ENCODE peak calls at places on chromosomes 7 and 10, in five cellular contexts. A is left ventricle myocardium inferior; R is CD8-positive, alpha-beta memory T cell; W is small intestine; Y is heart left ventricle. U is an unnamed sample.

GRCh38 chr7:6650521-6651011 is 13.4 kb downstream of the ZNF316 start:
- DNase-seq in W (no peak), A (no peak), Y (no peak), R (peak; percentile 17), U (no peak)

GRCh38 chr7:51702673-51703072 is 386.1 kb upstream of the COBL start:
- DNase-seq in R (no peak), A (no peak), W (no peak), Y (no peak), U (no peak)

GRCh38 chr7:496528-497295 is 22.9 kb downstream of the PDGFA start:
- DNase-seq in Y (no peak), A (peak; percentile 9), W (no peak), R (peak; percentile 35), U (peak; percentile 91)

GRCh38 chr7:150370612-150371071 is 2.0 kb downstream of the REPIN1 start:
- DNase-seq in W (no peak), A (no peak), R (no peak), Y (no peak), U (no peak)

GRCh38 chr7:143979359-143979758 is 20.8 kb upstream of the OR6B1 start:
- DNase-seq in W (no peak), A (no peak), Y (no peak), R (no peak), U (peak; percentile 50)

GRCh38 chr7:132488634-132489302 is 87.5 kb downstream of the PLXNA4 start:
- DNase-seq in R (no peak), W (no peak), A (no peak), Y (no peak), U (no peak)

GRCh38 chr7:25405736-25406135 is 177.4 kb upstream of the NPVF start:
- DNase-seq in A (no peak), W (no peak), Y (no peak), R (no peak), U (no peak)

GRCh38 chr7:16891338-16891737 is 9.6 kb upstream of the AGR3 start:
- DNase-seq in R (no peak), A (no peak), Y (no peak), W (peak; percentile 89), U (peak; percentile 14)

GRCh38 chr10:91575044-91575610 is 57.7 kb downstream of the PPP1R3C start:
- DNase-seq in R (no peak), A (no peak), W (no peak), Y (no peak), U (no peak)

GRCh38 chr10:126090911-126091728 is 194.8 kb downstream of the FANK1 start:
- DNase-seq in Y (no peak), R (no peak), A (no peak), W (no peak), U (peak; percentile 94)

GRCh38 chr7:46291064-46291463 is 370.0 kb upstream of the IGFBP3 start:
- DNase-seq in W (no peak), A (no peak), R (no peak), Y (no peak), U (peak; percentile 92)

GRCh38 chr7:46352335-46352954 is 431.4 kb upstream of the IGFBP3 start:
- DNase-seq in W (peak; percentile 44), R (no peak), A (no peak), Y (peak; percentile 23), U (peak; percentile 60)

GRCh38 chr10:17029581-17030271 is 99.9 kb downstream of the CUBN start:
- DNase-seq in Y (peak; percentile 80), W (peak; percentile 50), R (peak; percentile 82), A (peak; percentile 73), U (peak; percentile 57)

GRCh38 chr7:29483219-29484104 is 80.2 kb upstream of the PRR15 start:
- DNase-seq in W (peak; percentile 47), A (peak; percentile 32), Y (no peak), R (no peak), U (no peak)

GRCh38 chr7:108973075-108973474 is 403.4 kb downstream of the DNAJB9 start:
- DNase-seq in A (no peak), Y (no peak), W (no peak), R (no peak), U (no peak)

GRCh38 chr7:45917658-45918057 is 3.4 kb downstream of the IGFBP3 start:
- DNase-seq in A (peak; percentile 82), Y (peak; percentile 84), R (peak; percentile 78), W (peak; percentile 56), U (peak; percentile 32)

GRCh38 chr7:44735403-44736165 is 13.1 kb upstream of the ZMIZ2 start:
- DNase-seq in A (no peak), Y (no peak), R (peak; percentile 54), W (no peak), U (peak; percentile 97)

GRCh38 chr7:79182283-79182682 is 271.2 kb downstream of the MAGI2 start:
- DNase-seq in A (no peak), W (no peak), R (no peak), Y (no peak), U (peak; percentile 61)

DNA sequence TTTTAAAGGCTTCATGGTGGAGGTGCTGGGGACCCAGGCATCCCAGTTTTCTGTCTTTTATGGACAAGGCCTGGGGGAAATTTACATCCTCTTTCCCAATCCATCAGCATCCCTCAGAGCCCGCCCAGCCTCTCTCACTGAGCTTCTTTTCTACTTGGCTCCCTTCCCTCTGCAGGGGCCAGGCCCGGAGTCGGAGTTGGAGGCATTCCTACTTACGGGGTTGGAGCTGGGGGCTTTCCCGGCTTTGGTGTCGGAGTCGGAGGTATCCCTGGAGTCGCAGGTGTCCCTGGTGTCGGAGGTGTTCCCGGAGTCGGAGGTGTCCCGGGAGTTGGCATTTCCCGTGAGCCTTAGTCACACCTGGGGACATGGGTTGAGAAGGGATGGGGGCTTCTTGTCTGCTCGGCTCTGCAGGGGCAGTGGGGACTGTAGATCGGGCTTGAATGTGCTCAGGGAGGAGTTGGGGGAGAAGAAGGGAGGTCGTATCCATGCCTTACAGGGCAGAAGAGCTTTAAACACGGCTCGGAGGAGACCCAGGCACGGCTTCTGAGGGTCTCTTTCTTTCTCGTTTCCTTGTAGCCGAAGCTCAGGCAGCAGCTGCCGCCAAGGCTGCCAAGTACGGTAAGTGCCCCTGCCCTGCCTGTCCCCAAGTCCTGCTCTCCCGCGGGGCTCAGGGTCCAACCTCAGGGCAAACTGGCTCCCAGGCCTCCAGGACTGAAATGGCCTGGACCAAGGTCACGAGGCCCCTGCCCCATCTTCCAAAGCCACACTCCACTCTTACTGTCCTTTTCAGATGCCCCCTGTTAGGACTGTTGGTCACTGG is 27.3 kb upstream of the LIMK1 start:
- DNase-seq in Y (no peak), A (no peak), W (no peak), R (no peak), U (no peak)
- H3K27me3 ChIP-seq in Y (no peaks in the 10 kb centered on the region), A (peaks cover 2% of the 10 kb centered on the region), W (no peaks in the 10 kb centered on the region), R (no peaks in the 10 kb centered on the region), U (peaks cover 57% of the 10 kb centered on the region)

GRCh38 chr7:157855016-157855415 is 518.2 kb downstream of the DNAJB6 start:
- DNase-seq in A (no peak), R (no peak), Y (no peak), W (no peak), U (no peak)

GRCh38 chr7:157856873-157857577 is 520.2 kb downstream of the DNAJB6 start:
- DNase-seq in W (no peak), R (no peak), A (peak; percentile 13), Y (no peak), U (no peak)

GRCh38 chr7:157853789-157854065 is 516.9 kb downstream of the DNAJB6 start:
- DNase-seq in R (no peak), W (no peak), Y (no peak), A (no peak), U (no peak)

GRCh38 chr7:157854066-157854891 is 517.5 kb downstream of the DNAJB6 start:
- DNase-seq in A (peak; percentile 62), W (peak; percentile 67), Y (peak; percentile 66), R (no peak), U (no peak)

DNA sequence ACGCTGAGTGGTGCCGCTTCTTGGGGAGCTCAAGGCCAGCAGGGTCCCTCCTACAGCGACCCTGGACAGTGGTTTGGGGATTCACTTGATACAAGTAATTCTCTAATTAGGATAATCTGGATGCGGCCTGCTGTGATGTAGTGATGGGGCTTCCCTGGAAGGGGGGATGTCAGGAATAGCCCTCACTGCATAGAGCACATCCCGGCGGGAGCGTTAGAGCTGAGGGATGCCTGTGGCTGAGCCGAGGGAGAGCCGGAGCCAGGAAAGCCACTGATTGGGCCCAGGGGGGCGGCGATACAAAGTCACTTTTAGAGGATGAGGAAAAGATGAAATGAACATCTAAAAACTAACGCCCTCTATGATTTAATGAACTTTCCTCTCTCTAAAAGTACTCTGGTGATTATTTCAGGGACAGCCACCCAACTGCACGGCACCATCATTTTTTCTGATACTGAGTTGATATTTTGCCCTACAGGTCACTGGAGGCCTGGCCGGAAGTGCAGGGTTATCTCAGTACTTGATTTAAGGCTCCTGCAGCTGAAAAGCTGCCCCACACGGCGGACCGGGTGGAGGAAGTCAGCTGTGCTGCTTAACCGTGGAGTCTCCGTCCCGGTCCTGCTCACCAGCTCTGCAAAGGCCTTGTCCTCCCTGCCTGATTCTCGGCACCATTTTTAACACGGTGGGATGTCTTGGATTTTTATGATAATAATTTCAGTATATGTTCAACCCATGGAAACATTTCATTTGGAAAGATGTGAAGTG is 518.8 kb downstream of the DNAJB6 start:
- DNase-seq in W (no peak), Y (no peak), R (no peak), A (peak; percentile 10), U (no peak)
- H3K27me3 ChIP-seq in W (no peaks in the 10 kb centered on the region), Y (no peaks in the 10 kb centered on the region), R (no peaks in the 10 kb centered on the region), A (peaks cover 33% of the 10 kb centered on the region), U (no peaks in the 10 kb centered on the region)

GRCh38 chr7:127616709-127617108 is 1.2 kb downstream of the PAX4 start:
- DNase-seq in W (no peak), R (no peak), A (no peak), Y (no peak), U (no peak)

GRCh38 chr7:127618042-127618441 is at the start of gene PAX4:
- DNase-seq in A (no peak), W (no peak), Y (no peak), R (no peak), U (no peak)

GRCh38 chr7:127618775-127619174 is 833 bp upstream of the PAX4 start:
- DNase-seq in A (no peak), Y (no peak), R (no peak), W (no peak), U (no peak)

GRCh38 chr7:127620406-127621233 is 2.7 kb upstream of the PAX4 start:
- DNase-seq in A (no peak), R (no peak), Y (no peak), W (no peak), U (no peak)

GRCh38 chr7:127619681-127620405 is 1.9 kb upstream of the PAX4 start:
- DNase-seq in W (no peak), A (no peak), Y (no peak), R (no peak), U (peak; percentile 18)
- H3K27me3 ChIP-seq in W (peaks cover 8% of the 10 kb centered on the region), A (peaks cover 94% of the 10 kb centered on the region), Y (peaks cover 16% of the 10 kb centered on the region), R (peaks cover 4% of the 10 kb centered on the region), U (peaks cover 85% of the 10 kb centered on the region)

DNA sequence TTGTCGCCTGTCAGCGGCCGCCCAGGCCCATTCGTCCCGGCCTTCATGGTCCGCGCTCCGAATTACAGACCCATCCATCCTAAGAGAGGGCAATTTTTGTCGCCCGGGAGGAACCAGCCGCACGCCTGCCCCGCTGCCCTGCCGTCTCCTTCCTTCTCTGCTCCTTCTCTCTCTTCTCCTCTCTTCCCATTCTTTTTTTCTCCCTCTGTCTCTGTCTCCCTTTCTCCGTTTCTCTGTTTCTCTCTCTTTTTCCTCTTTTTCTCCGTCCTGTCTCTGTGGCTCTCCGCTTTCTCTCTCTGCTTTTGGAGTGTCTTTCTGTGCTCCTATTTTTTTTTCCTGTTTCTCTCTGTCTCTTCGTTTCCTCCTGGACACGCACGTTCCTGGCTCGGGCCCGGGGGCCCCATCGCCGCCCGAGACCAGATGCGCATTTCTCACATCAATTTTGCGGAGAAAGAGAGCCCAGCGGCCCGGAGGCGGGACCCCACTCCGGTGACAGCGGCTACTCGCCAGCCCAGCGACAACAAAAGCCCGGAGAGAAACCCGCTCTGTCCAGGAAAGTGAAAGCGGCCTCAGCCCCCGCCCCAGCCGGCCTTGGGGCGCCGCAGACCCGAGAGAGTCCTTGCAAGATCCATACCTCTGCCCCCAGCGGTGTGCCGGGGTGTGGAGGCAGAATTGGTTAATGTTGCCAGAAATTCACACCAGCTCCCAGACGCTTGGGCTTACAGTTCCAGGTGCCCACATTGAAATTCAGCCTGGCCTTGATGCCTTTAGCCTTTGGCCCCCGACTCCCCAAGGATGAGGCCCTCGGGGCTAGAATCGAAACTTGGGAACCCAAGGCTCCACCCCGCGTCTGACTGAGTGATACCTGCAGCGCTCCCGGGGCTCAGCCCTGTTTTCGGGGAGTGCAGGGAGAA is 4.1 kb downstream of the LBX1 start:
- DNase-seq in W (no peak), Y (no peak), R (no peak), A (no peak), U (no peak)
- H3K27me3 ChIP-seq in W (peaks cover 72% of the 10 kb centered on the region), Y (peaks cover 89% of the 10 kb centered on the region), R (peaks cover 84% of the 10 kb centered on the region), A (peaks cover 100% of the 10 kb centered on the region), U (peaks cover 99% of the 10 kb centered on the region)